ENCODE peak calls at places on chromosomes 13 and 19, in ten cellular contexts. One of them, this sample, is unnamed.

GRCh38 chr19:8254286-8255001 is 45.3 kb downstream of the CERS4 start:
- DNase-seq in Caco-2: no peak
- DNase-seq in tibial nerve: no peak
- DNase-seq in thoracic aorta: no peak
- DNase-seq in uterus: no peak
- DNase-seq in tibial artery: no peak
- DNase-seq in CD8-positive, alpha-beta T cell: no peak
- DNase-seq in transverse colon: no peak
- DNase-seq in left ventricle myocardium inferior: no peak
- DNase-seq in body of pancreas: no peak
- DNase-seq in this sample: no peak

GRCh38 chr13:25227690-25228089 is 55.6 kb upstream of the AMER2 start:
- DNase-seq in thoracic aorta: no peak
- DNase-seq in body of pancreas: no peak
- DNase-seq in transverse colon: no peak
- DNase-seq in Caco-2: no peak
- DNase-seq in tibial nerve: no peak
- DNase-seq in left ventricle myocardium inferior: no peak
- DNase-seq in uterus: no peak
- DNase-seq in CD8-positive, alpha-beta T cell: no peak
- DNase-seq in tibial artery: no peak
- DNase-seq in this sample: no peak

GRCh38 chr13:45367358-45367757 is 26.4 kb upstream of the TPT1 start:
- DNase-seq in uterus: peak; percentile 32
- DNase-seq in transverse colon: peak; percentile 81
- DNase-seq in tibial artery: no peak
- DNase-seq in left ventricle myocardium inferior: peak; percentile 28
- DNase-seq in body of pancreas: peak; percentile 24
- DNase-seq in CD8-positive, alpha-beta T cell: peak; percentile 91
- DNase-seq in thoracic aorta: peak; percentile 29
- DNase-seq in Caco-2: peak; percentile 72
- DNase-seq in tibial nerve: no peak
- DNase-seq in this sample: peak; percentile 83

GRCh38 chr19:47512183-47512947 is 2.5 kb downstream of the NAPA start:
- DNase-seq in Caco-2: peak; percentile 69
- DNase-seq in tibial nerve: peak; percentile 63
- DNase-seq in left ventricle myocardium inferior: no peak
- DNase-seq in body of pancreas: peak; percentile 83
- DNase-seq in uterus: no peak
- DNase-seq in thoracic aorta: no peak
- DNase-seq in transverse colon: peak; percentile 77
- DNase-seq in CD8-positive, alpha-beta T cell: no peak
- DNase-seq in tibial artery: no peak
- DNase-seq in this sample: no peak

GRCh38 chr13:80083516-80084085 is 257.3 kb downstream of the SPRY2 start:
- DNase-seq in tibial nerve: no peak
- DNase-seq in Caco-2: no peak
- DNase-seq in body of pancreas: no peak
- DNase-seq in CD8-positive, alpha-beta T cell: no peak
- DNase-seq in tibial artery: no peak
- DNase-seq in left ventricle myocardium inferior: no peak
- DNase-seq in transverse colon: no peak
- DNase-seq in uterus: no peak
- DNase-seq in thoracic aorta: no peak
- DNase-seq in this sample: no peak

GRCh38 chr13:23159205-23159586 is 21.6 kb upstream of the SGCG start:
- DNase-seq in Caco-2: no peak
- DNase-seq in transverse colon: no peak
- DNase-seq in CD8-positive, alpha-beta T cell: no peak
- DNase-seq in body of pancreas: no peak
- DNase-seq in uterus: no peak
- DNase-seq in thoracic aorta: no peak
- DNase-seq in tibial artery: no peak
- DNase-seq in tibial nerve: peak; percentile 49
- DNase-seq in left ventricle myocardium inferior: peak; percentile 33
- DNase-seq in this sample: no peak

GRCh38 chr13:106474906-106475305 is 60.6 kb downstream of the EFNB2 start:
- DNase-seq in Caco-2: no peak
- DNase-seq in tibial nerve: no peak
- DNase-seq in transverse colon: no peak
- DNase-seq in uterus: no peak
- DNase-seq in thoracic aorta: no peak
- DNase-seq in tibial artery: no peak
- DNase-seq in CD8-positive, alpha-beta T cell: no peak
- DNase-seq in body of pancreas: no peak
- DNase-seq in left ventricle myocardium inferior: no peak
- DNase-seq in this sample: no peak

GRCh38 chr13:51806571-51806970 is 2.6 kb upstream of the DHRS12 start:
- DNase-seq in tibial nerve: peak; percentile 50
- DNase-seq in CD8-positive, alpha-beta T cell: no peak
- DNase-seq in uterus: no peak
- DNase-seq in Caco-2: no peak
- DNase-seq in tibial artery: no peak
- DNase-seq in thoracic aorta: no peak
- DNase-seq in transverse colon: no peak
- DNase-seq in body of pancreas: peak; percentile 77
- DNase-seq in left ventricle myocardium inferior: no peak
- DNase-seq in this sample: no peak

GRCh38 chr13:84645196-84646071 is 763.2 kb upstream of the SLITRK1 start:
- DNase-seq in uterus: no peak
- DNase-seq in body of pancreas: no peak
- DNase-seq in left ventricle myocardium inferior: no peak
- DNase-seq in tibial artery: no peak
- DNase-seq in CD8-positive, alpha-beta T cell: no peak
- DNase-seq in thoracic aorta: no peak
- DNase-seq in transverse colon: no peak
- DNase-seq in Caco-2: no peak
- DNase-seq in tibial nerve: no peak
- DNase-seq in this sample: no peak

GRCh38 chr13:99796175-99796819 is 175.3 kb downstream of the ZIC5 start:
- DNase-seq in body of pancreas: no peak
- DNase-seq in tibial nerve: no peak
- DNase-seq in thoracic aorta: no peak
- DNase-seq in uterus: no peak
- DNase-seq in CD8-positive, alpha-beta T cell: peak; percentile 15
- DNase-seq in left ventricle myocardium inferior: no peak
- DNase-seq in transverse colon: no peak
- DNase-seq in tibial artery: no peak
- DNase-seq in Caco-2: peak; percentile 46
- DNase-seq in this sample: no peak

GRCh38 chr19:40588110-40588854 is 11.6 kb downstream of the SHKBP1 start:
- DNase-seq in body of pancreas: no peak
- DNase-seq in thoracic aorta: no peak
- DNase-seq in transverse colon: no peak
- DNase-seq in tibial artery: no peak
- DNase-seq in uterus: no peak
- DNase-seq in left ventricle myocardium inferior: no peak
- DNase-seq in CD8-positive, alpha-beta T cell: no peak
- DNase-seq in tibial nerve: no peak
- DNase-seq in Caco-2: no peak
- DNase-seq in this sample: no peak

GRCh38 chr19:53103903-53104203 is 631 bp upstream of the ZNF160 start:
- DNase-seq in tibial nerve: no peak
- DNase-seq in tibial artery: no peak
- DNase-seq in transverse colon: no peak
- DNase-seq in Caco-2: no peak
- DNase-seq in thoracic aorta: no peak
- DNase-seq in body of pancreas: no peak
- DNase-seq in uterus: no peak
- DNase-seq in left ventricle myocardium inferior: no peak
- DNase-seq in CD8-positive, alpha-beta T cell: no peak
- DNase-seq in this sample: no peak

GRCh38 chr13:19927117-19927734 is 31.3 kb upstream of the ZMYM2 start:
- DNase-seq in tibial artery: no peak
- DNase-seq in left ventricle myocardium inferior: no peak
- DNase-seq in thoracic aorta: no peak
- DNase-seq in Caco-2: no peak
- DNase-seq in transverse colon: no peak
- DNase-seq in tibial nerve: peak; percentile 7
- DNase-seq in uterus: no peak
- DNase-seq in body of pancreas: no peak
- DNase-seq in CD8-positive, alpha-beta T cell: no peak
- DNase-seq in this sample: no peak

GRCh38 chr19:58355891-58356235 is 2.6 kb upstream of the A1BG start:
- DNase-seq in Caco-2: no peak
- DNase-seq in body of pancreas: no peak
- DNase-seq in CD8-positive, alpha-beta T cell: no peak
- DNase-seq in tibial nerve: no peak
- DNase-seq in thoracic aorta: no peak
- DNase-seq in tibial artery: no peak
- DNase-seq in left ventricle myocardium inferior: no peak
- DNase-seq in transverse colon: no peak
- DNase-seq in uterus: no peak
- DNase-seq in this sample: peak; percentile 70

GRCh38 chr13:113029487-113030258 is 60.7 kb downstream of the MCF2L start:
- DNase-seq in thoracic aorta: no peak
- DNase-seq in body of pancreas: peak; percentile 42
- DNase-seq in left ventricle myocardium inferior: no peak
- DNase-seq in transverse colon: peak; percentile 37
- DNase-seq in tibial artery: no peak
- DNase-seq in tibial nerve: no peak
- DNase-seq in CD8-positive, alpha-beta T cell: peak; percentile 59
- DNase-seq in uterus: no peak
- DNase-seq in Caco-2: peak; percentile 74
- DNase-seq in this sample: peak; percentile 84

GRCh38 chr13:74438911-74439310 is 304.7 kb upstream of the KLF12 start:
- DNase-seq in body of pancreas: no peak
- DNase-seq in uterus: no peak
- DNase-seq in transverse colon: no peak
- DNase-seq in left ventricle myocardium inferior: no peak
- DNase-seq in Caco-2: no peak
- DNase-seq in thoracic aorta: no peak
- DNase-seq in tibial nerve: no peak
- DNase-seq in CD8-positive, alpha-beta T cell: no peak
- DNase-seq in tibial artery: no peak
- DNase-seq in this sample: no peak

GRCh38 chr13:112469071-112469745 is 93.1 kb downstream of the SPACA7 start:
- DNase-seq in tibial nerve: no peak
- DNase-seq in uterus: no peak
- DNase-seq in Caco-2: no peak
- DNase-seq in tibial artery: no peak
- DNase-seq in thoracic aorta: no peak
- DNase-seq in body of pancreas: no peak
- DNase-seq in CD8-positive, alpha-beta T cell: no peak
- DNase-seq in transverse colon: no peak
- DNase-seq in left ventricle myocardium inferior: no peak
- DNase-seq in this sample: no peak

GRCh38 chr19:38676023-38676877 is 28.8 kb downstream of the ACTN4 start:
- DNase-seq in tibial nerve: no peak
- DNase-seq in CD8-positive, alpha-beta T cell: no peak
- DNase-seq in left ventricle myocardium inferior: no peak
- DNase-seq in Caco-2: no peak
- DNase-seq in body of pancreas: no peak
- DNase-seq in thoracic aorta: no peak
- DNase-seq in tibial artery: no peak
- DNase-seq in uterus: no peak
- DNase-seq in transverse colon: no peak
- DNase-seq in this sample: no peak

GRCh38 chr13:41053384-41053826 is 7.9 kb upstream of the WBP4 start:
- DNase-seq in tibial nerve: peak; percentile 49
- DNase-seq in thoracic aorta: no peak
- DNase-seq in body of pancreas: no peak
- DNase-seq in uterus: no peak
- DNase-seq in transverse colon: no peak
- DNase-seq in Caco-2: no peak
- DNase-seq in tibial artery: no peak
- DNase-seq in CD8-positive, alpha-beta T cell: no peak
- DNase-seq in left ventricle myocardium inferior: no peak
- DNase-seq in this sample: no peak
- H3K4me3 ChIP-seq in tibial nerve: no peak overlapping the region
- H3K4me3 ChIP-seq in thoracic aorta: peak overlapping the region; percentile 33
- H3K4me3 ChIP-seq in body of pancreas: no peak overlapping the region
- H3K4me3 ChIP-seq in uterus: no peak overlapping the region
- H3K4me3 ChIP-seq in transverse colon: no peak overlapping the region
- H3K4me3 ChIP-seq in Caco-2: no peak overlapping the region
- H3K4me3 ChIP-seq in tibial artery: no peak overlapping the region
- H3K4me3 ChIP-seq in CD8-positive, alpha-beta T cell: no peak overlapping the region
- H3K4me3 ChIP-seq in left ventricle myocardium inferior: peak overlapping the region; percentile 33
- H3K4me3 ChIP-seq in this sample: no peak overlapping the region

DNA sequence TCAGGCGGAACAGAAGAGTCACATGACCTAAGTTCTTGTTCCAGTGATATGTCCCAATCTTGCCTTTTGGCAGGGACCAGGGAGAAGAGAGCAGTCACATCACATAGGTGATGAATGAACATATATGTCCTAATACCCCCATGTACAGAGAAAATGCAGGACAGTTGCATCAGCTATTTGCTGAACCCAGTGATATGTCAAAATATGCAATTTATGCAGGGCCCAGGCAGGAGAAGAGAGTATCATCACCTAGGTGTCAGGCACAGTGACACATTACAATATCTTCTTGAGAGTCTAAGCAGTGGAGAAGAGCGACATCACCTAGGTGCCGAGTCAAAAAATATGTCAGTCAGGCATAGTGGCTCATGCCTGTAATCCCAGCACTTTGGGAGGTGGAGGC is 139.9 kb downstream of the ZNF675 start:
- DNase-seq in body of pancreas: no peak
- DNase-seq in tibial nerve: no peak
- DNase-seq in Caco-2: no peak
- DNase-seq in thoracic aorta: no peak
- DNase-seq in tibial artery: no peak
- DNase-seq in uterus: no peak
- DNase-seq in left ventricle myocardium inferior: no peak
- DNase-seq in transverse colon: no peak
- DNase-seq in CD8-positive, alpha-beta T cell: no peak
- DNase-seq in this sample: no peak
- H3K9me3 ChIP-seq in body of pancreas: no peaks in the 10 kb centered on the region
- H3K9me3 ChIP-seq in tibial nerve: no peaks in the 10 kb centered on the region
- H3K9me3 ChIP-seq in Caco-2: no peaks in the 10 kb centered on the region
- H3K9me3 ChIP-seq in thoracic aorta: no peaks in the 10 kb centered on the region
- H3K9me3 ChIP-seq in tibial artery: no peaks in the 10 kb centered on the region
- H3K9me3 ChIP-seq in uterus: no peaks in the 10 kb centered on the region
- H3K9me3 ChIP-seq in left ventricle myocardium inferior: no peaks in the 10 kb centered on the region
- H3K9me3 ChIP-seq in transverse colon: no peaks in the 10 kb centered on the region
- H3K9me3 ChIP-seq in CD8-positive, alpha-beta T cell: no peaks in the 10 kb centered on the region
- H3K9me3 ChIP-seq in this sample: no peaks in the 10 kb centered on the region

DNA sequence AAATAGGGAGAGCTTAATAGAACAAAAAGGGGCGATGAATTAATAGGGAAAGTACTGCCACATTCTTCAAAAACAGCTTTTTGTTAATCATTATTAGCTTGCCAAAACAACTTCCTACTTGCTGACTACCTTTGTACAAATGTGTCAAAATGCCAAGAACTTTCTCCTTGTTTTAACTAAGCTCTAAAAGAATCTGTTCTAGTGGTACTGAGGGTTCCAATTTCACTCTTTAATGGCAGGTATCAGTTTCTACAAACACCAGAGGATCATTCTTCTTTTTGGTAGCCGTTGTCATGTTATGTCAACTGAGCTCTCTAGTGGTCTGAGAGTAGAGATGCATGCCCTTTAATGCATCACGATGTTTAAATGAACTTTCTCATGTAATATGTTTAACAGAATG is 29.4 kb upstream of the FBXL3 start:
- DNase-seq in tibial artery: no peak
- DNase-seq in tibial nerve: no peak
- DNase-seq in body of pancreas: no peak
- DNase-seq in Caco-2: no peak
- DNase-seq in thoracic aorta: no peak
- DNase-seq in CD8-positive, alpha-beta T cell: no peak
- DNase-seq in left ventricle myocardium inferior: no peak
- DNase-seq in uterus: no peak
- DNase-seq in transverse colon: no peak
- DNase-seq in this sample: no peak
- TF ChIP-seq CTCF in tibial artery: no peak
- TF ChIP-seq CTCF in tibial nerve: no peak
- TF ChIP-seq CTCF in body of pancreas: no peak
- TF ChIP-seq CTCF in Caco-2: no peak
- TF ChIP-seq CTCF in thoracic aorta: no peak
- TF ChIP-seq CTCF in CD8-positive, alpha-beta T cell: no peak
- TF ChIP-seq CTCF in left ventricle myocardium inferior: no peak
- TF ChIP-seq CTCF in uterus: no peak
- TF ChIP-seq CTCF in transverse colon: no peak
- TF ChIP-seq CTCF in this sample: no peak

GRCh38 chr13:65260938-65261880 is 1968.9 kb downstream of the PCDH9 start:
- DNase-seq in thoracic aorta: no peak
- DNase-seq in transverse colon: no peak
- DNase-seq in tibial nerve: no peak
- DNase-seq in Caco-2: no peak
- DNase-seq in tibial artery: no peak
- DNase-seq in CD8-positive, alpha-beta T cell: no peak
- DNase-seq in uterus: no peak
- DNase-seq in left ventricle myocardium inferior: no peak
- DNase-seq in body of pancreas: no peak
- DNase-seq in this sample: no peak
- H3K4me3 ChIP-seq in thoracic aorta: peak overlapping the region; percentile 44
- H3K4me3 ChIP-seq in transverse colon: no peak overlapping the region
- H3K4me3 ChIP-seq in tibial nerve: peak overlapping the region; percentile 16
- H3K4me3 ChIP-seq in Caco-2: no peak overlapping the region
- H3K4me3 ChIP-seq in tibial artery: no peak overlapping the region
- H3K4me3 ChIP-seq in CD8-positive, alpha-beta T cell: no peak overlapping the region
- H3K4me3 ChIP-seq in uterus: no peak overlapping the region
- H3K4me3 ChIP-seq in left ventricle myocardium inferior: peak overlapping the region; percentile 41
- H3K4me3 ChIP-seq in body of pancreas: no peak overlapping the region
- H3K4me3 ChIP-seq in this sample: no peak overlapping the region

This sample was measured in left lung.